ENCODE peak calls at places on chromosomes 16 and 17, in eight cellular contexts. H is ACHN; C is stimulated activated CD4-positive, alpha-beta T cell treated with anti-CD3 and anti-CD28 coated beads, Interleukin-1b, Interleukin-23, amount 100 ng/mL, for 48 hours; R is epithelial cell of esophagus; V is CD8-positive, alpha-beta memory T cell; F is naive B cell; U is C1 segment of cervical spinal cord; P is HFFc6. I is an unnamed sample.

GRCh38 chr17:43952351-43952723 is 1.4 kb downstream of the PYY start:
- DNase-seq in H (no peak), C (no peak), R (no peak), V (no peak), F (no peak), U (no peak), P (no peak), I (no peak)

GRCh38 chr16:68506331-68507053 is 32.6 kb upstream of the ZFP90 start:
- DNase-seq in H (no peak), C (no peak), R (no peak), V (no peak), F (no peak), U (no peak), P (peak; percentile 40), I (no peak)

GRCh38 chr17:58303981-58304734 is 23.4 kb upstream of the MPO start:
- DNase-seq in H (peak; percentile 59), C (peak; percentile 66), R (peak; percentile 51), V (peak; percentile 52), F (peak; percentile 53), U (no peak), P (peak; percentile 24), I (peak; percentile 43)

GRCh38 chr17:48123111-48123510 is 15.5 kb downstream of the SNX11 start:
- DNase-seq in H (no peak), C (no peak), R (no peak), V (no peak), F (no peak), U (peak; percentile 46), P (no peak), I (no peak)

GRCh38 chr16:1474796-1475551 is at the start of gene CLCN7:
- DNase-seq in H (peak; percentile 78), C (peak; percentile 88), R (peak; percentile 91), V (peak; percentile 83), F (peak; percentile 92), U (peak; percentile 81), P (peak; percentile 78), I (peak; percentile 91)

GRCh38 chr16:84732674-84733352 is 33.0 kb downstream of the USP10 start:
- DNase-seq in H (no peak), C (no peak), R (peak; percentile 69), V (no peak), F (no peak), U (no peak), P (no peak), I (no peak)

GRCh38 chr17:82848022-82848592 is 8.3 kb upstream of the ZNF750 start:
- DNase-seq in H (no peak), C (peak; percentile 43), R (peak; percentile 95), V (peak; percentile 40), F (no peak), U (no peak), P (no peak), I (peak; percentile 37)

GRCh38 chr17:62696256-62696655 is 68.8 kb downstream of the MRC2 start:
- DNase-seq in H (no peak), C (no peak), R (no peak), V (no peak), F (no peak), U (no peak), P (peak; percentile 38), I (no peak)

GRCh38 chr17:48994548-48995331 is 2.4 kb upstream of the IGF2BP1 start:
- DNase-seq in H (no peak), C (no peak), R (no peak), V (no peak), F (no peak), U (no peak), P (no peak), I (no peak)

GRCh38 chr16:65867276-65867990 is 499.1 kb upstream of the CDH5 start:
- DNase-seq in H (no peak), C (no peak), R (no peak), V (no peak), F (no peak), U (no peak), P (no peak), I (no peak)

GRCh38 chr17:12773153-12773552 is 16.1 kb upstream of the ARHGAP44 start:
- DNase-seq in H (no peak), C (no peak), R (no peak), V (no peak), F (no peak), U (no peak), P (no peak), I (no peak)

GRCh38 chr17:66351053-66351452 is 48.6 kb downstream of the PRKCA start:
- DNase-seq in H (peak; percentile 33), C (no peak), R (no peak), V (no peak), F (no peak), U (peak; percentile 18), P (no peak), I (no peak)

GRCh38 chr17:3796822-3797170 is 4.2 kb downstream of the ITGAE start:
- DNase-seq in H (no peak), C (no peak), R (no peak), V (peak; percentile 48), F (no peak), U (no peak), P (no peak), I (no peak)

GRCh38 chr16:4385789-4386451 is 14.3 kb downstream of the VASN start:
- DNase-seq in H (no peak), C (no peak), R (no peak), V (no peak), F (no peak), U (no peak), P (peak; percentile 35), I (no peak)

GRCh38 chr16:55465077-55465896 is 13.7 kb upstream of the MMP2 start:
- DNase-seq in H (peak; percentile 87), C (peak; percentile 82), R (peak; percentile 83), V (peak; percentile 79), F (peak; percentile 60), U (peak; percentile 43), P (peak; percentile 72), I (peak; percentile 73)

GRCh38 chr17:50615818-50616217 is 18.9 kb upstream of the ABCC3 start:
- DNase-seq in H (no peak), C (no peak), R (peak; percentile 39), V (no peak), F (no peak), U (no peak), P (peak; percentile 38), I (no peak)

GRCh38 chr16:49494386-49495150 is 121.0 kb downstream of the C16orf78 start:
- DNase-seq in H (no peak), C (no peak), R (no peak), V (no peak), F (no peak), U (no peak), P (no peak), I (no peak)

GRCh38 chr17:78973792-78974520 is 5.8 kb downstream of the LGALS3BP start:
- DNase-seq in H (no peak), C (no peak), R (no peak), V (no peak), F (no peak), U (no peak), P (no peak), I (no peak)

GRCh38 chr17:2563543-2563942 is 29.9 kb upstream of the PAFAH1B1 start:
- DNase-seq in H (no peak), C (no peak), R (peak; percentile 80), V (no peak), F (no peak), U (no peak), P (no peak), I (no peak)

GRCh38 chr16:74817851-74818250 is 43.2 kb upstream of the FA2H start:
- DNase-seq in H (no peak), C (no peak), R (no peak), V (no peak), F (no peak), U (no peak), P (no peak), I (no peak)

GRCh38 chr17:76506408-76507328 is 5.4 kb upstream of the RHBDF2 start:
- DNase-seq in H (peak; percentile 73), C (peak; percentile 88), R (peak; percentile 68), V (peak; percentile 79), F (peak; percentile 88), U (peak; percentile 74), P (peak; percentile 49), I (peak; percentile 86)

GRCh38 chr17:47669060-47669459 is 19.3 kb downstream of the KPNB1 start:
- DNase-seq in H (no peak), C (no peak), R (no peak), V (no peak), F (no peak), U (no peak), P (no peak), I (no peak)

GRCh38 chr17:27741971-27742370 is 58.4 kb downstream of the NOS2 start:
- DNase-seq in H (no peak), C (no peak), R (no peak), V (no peak), F (no peak), U (no peak), P (no peak), I (no peak)

GRCh38 chr17:72318131-72318530 is 197.3 kb downstream of the SOX9 start:
- DNase-seq in H (no peak), C (no peak), R (peak; percentile 27), V (no peak), F (no peak), U (no peak), P (no peak), I (no peak)